ENCODE peak calls at places on chromosomes 11 and 22, in six cellular contexts. One of them, this sample, is unnamed. For H3K36me3, the result is how much of the 10 kb centered on the place peaks cover.

GRCh38 chr11:13862845-13863392 is 99.6 kb upstream of the SPON1 start:
- DNase-seq in fibroblast of lung: no peak
- DNase-seq in aorta: no peak
- DNase-seq in cardiac muscle cell: no peak
- DNase-seq in CD8-positive, alpha-beta T cell: no peak
- DNase-seq in keratinocyte: no peak
- DNase-seq in this sample: no peak

GRCh38 chr11:1285316-1285744 is 24.1 kb downstream of the TOLLIP start:
- DNase-seq in cardiac muscle cell: no peak
- DNase-seq in CD8-positive, alpha-beta T cell: no peak
- DNase-seq in keratinocyte: no peak
- DNase-seq in aorta: no peak
- DNase-seq in fibroblast of lung: no peak
- DNase-seq in this sample: no peak

GRCh38 chr22:49948116-49948515 is 12.5 kb upstream of the PIM3 start:
- DNase-seq in aorta: no peak
- DNase-seq in cardiac muscle cell: no peak
- DNase-seq in keratinocyte: no peak
- DNase-seq in CD8-positive, alpha-beta T cell: no peak
- DNase-seq in fibroblast of lung: no peak
- DNase-seq in this sample: no peak

GRCh38 chr22:39206491-39206890 is 38.3 kb downstream of the PDGFB start:
- DNase-seq in aorta: peak
- DNase-seq in fibroblast of lung: no peak
- DNase-seq in CD8-positive, alpha-beta T cell: no peak
- DNase-seq in keratinocyte: no peak
- DNase-seq in cardiac muscle cell: no peak
- DNase-seq in this sample: no peak

GRCh38 chr11:69195819-69196218 is 40.1 kb downstream of the SMIM38 start:
- DNase-seq in cardiac muscle cell: no peak
- DNase-seq in aorta: no peak
- DNase-seq in fibroblast of lung: no peak
- DNase-seq in keratinocyte: no peak
- DNase-seq in CD8-positive, alpha-beta T cell: no peak
- DNase-seq in this sample: no peak

GRCh38 chr22:42895087-42895486 is 38.0 kb upstream of the ARFGAP3 start:
- DNase-seq in aorta: no peak
- DNase-seq in fibroblast of lung: no peak
- DNase-seq in cardiac muscle cell: no peak
- DNase-seq in keratinocyte: no peak
- DNase-seq in CD8-positive, alpha-beta T cell: no peak
- DNase-seq in this sample: no peak

GRCh38 chr11:76007179-76007578 is 192.2 kb downstream of the UVRAG start:
- DNase-seq in aorta: no peak
- DNase-seq in keratinocyte: no peak
- DNase-seq in fibroblast of lung: peak
- DNase-seq in CD8-positive, alpha-beta T cell: no peak
- DNase-seq in cardiac muscle cell: no peak
- DNase-seq in this sample: no peak

GRCh38 chr11:4095509-4096230 is 1.1 kb downstream of the RRM1 start:
- DNase-seq in CD8-positive, alpha-beta T cell: no peak
- DNase-seq in cardiac muscle cell: peak
- DNase-seq in keratinocyte: no peak
- DNase-seq in aorta: no peak
- DNase-seq in fibroblast of lung: peak
- DNase-seq in this sample: no peak

GRCh38 chr11:10657308-10658271 is 36.0 kb downstream of the IRAG1 start:
- DNase-seq in CD8-positive, alpha-beta T cell: no peak
- DNase-seq in aorta: no peak
- DNase-seq in fibroblast of lung: peak
- DNase-seq in keratinocyte: no peak
- DNase-seq in cardiac muscle cell: peak
- DNase-seq in this sample: no peak

GRCh38 chr11:44622721-44623258 is 57.3 kb downstream of the CD82 start:
- DNase-seq in CD8-positive, alpha-beta T cell: peak
- DNase-seq in cardiac muscle cell: no peak
- DNase-seq in aorta: peak
- DNase-seq in keratinocyte: no peak
- DNase-seq in fibroblast of lung: no peak
- DNase-seq in this sample: peak

GRCh38 chr11:108135845-108136599 is 14.7 kb downstream of the ACAT1 start:
- DNase-seq in CD8-positive, alpha-beta T cell: no peak
- DNase-seq in aorta: no peak
- DNase-seq in cardiac muscle cell: peak
- DNase-seq in keratinocyte: no peak
- DNase-seq in fibroblast of lung: peak
- DNase-seq in this sample: no peak

GRCh38 chr11:65032216-65032615 is 5.0 kb downstream of the SNX15 start:
- DNase-seq in aorta: no peak
- DNase-seq in CD8-positive, alpha-beta T cell: no peak
- DNase-seq in keratinocyte: no peak
- DNase-seq in fibroblast of lung: no peak
- DNase-seq in cardiac muscle cell: no peak
- DNase-seq in this sample: no peak

GRCh38 chr11:13963169-13963948 is 836 bp downstream of the SPON1 start:
- DNase-seq in keratinocyte: no peak
- DNase-seq in cardiac muscle cell: peak
- DNase-seq in aorta: peak
- DNase-seq in CD8-positive, alpha-beta T cell: peak
- DNase-seq in fibroblast of lung: peak
- DNase-seq in this sample: peak

GRCh38 chr11:17770048-17770652 is 35.6 kb downstream of the KCNC1 start:
- DNase-seq in keratinocyte: no peak
- DNase-seq in CD8-positive, alpha-beta T cell: no peak
- DNase-seq in aorta: peak
- DNase-seq in fibroblast of lung: no peak
- DNase-seq in cardiac muscle cell: no peak
- DNase-seq in this sample: peak

GRCh38 chr22:22884888-22885840 is 2.5 kb upstream of the IGLL5 start:
- DNase-seq in cardiac muscle cell: no peak
- DNase-seq in CD8-positive, alpha-beta T cell: no peak
- DNase-seq in fibroblast of lung: no peak
- DNase-seq in keratinocyte: no peak
- DNase-seq in aorta: no peak
- DNase-seq in this sample: no peak

GRCh38 chr11:59615132-59615636 is 390 bp downstream of the OSBP start:
- DNase-seq in cardiac muscle cell: peak
- DNase-seq in keratinocyte: no peak
- DNase-seq in fibroblast of lung: peak
- DNase-seq in aorta: peak
- DNase-seq in CD8-positive, alpha-beta T cell: peak
- DNase-seq in this sample: peak

GRCh38 chr22:28023036-28023435 is 104.0 kb upstream of the PITPNB start:
- DNase-seq in aorta: peak
- DNase-seq in CD8-positive, alpha-beta T cell: no peak
- DNase-seq in fibroblast of lung: no peak
- DNase-seq in keratinocyte: no peak
- DNase-seq in cardiac muscle cell: no peak
- DNase-seq in this sample: peak

GRCh38 chr11:1923201-1923956 is 3.9 kb downstream of the TNNT3 start:
- DNase-seq in keratinocyte: no peak
- DNase-seq in CD8-positive, alpha-beta T cell: no peak
- DNase-seq in aorta: peak
- DNase-seq in cardiac muscle cell: no peak
- DNase-seq in fibroblast of lung: no peak
- DNase-seq in this sample: no peak

GRCh38 chr22:20014526-20015186 is 2.0 kb downstream of the ARVCF start:
- DNase-seq in keratinocyte: no peak
- DNase-seq in aorta: no peak
- DNase-seq in CD8-positive, alpha-beta T cell: no peak
- DNase-seq in fibroblast of lung: no peak
- DNase-seq in cardiac muscle cell: no peak
- DNase-seq in this sample: no peak

GRCh38 chr11:77819921-77820564 is 479 bp downstream of the RSF1 start:
- DNase-seq in CD8-positive, alpha-beta T cell: peak
- DNase-seq in cardiac muscle cell: peak
- DNase-seq in keratinocyte: no peak
- DNase-seq in aorta: peak
- DNase-seq in fibroblast of lung: peak
- DNase-seq in this sample: peak

GRCh38 chr11:64360403-64360980 is 1.5 kb downstream of the RPS6KA4 start:
- DNase-seq in CD8-positive, alpha-beta T cell: no peak
- DNase-seq in keratinocyte: no peak
- DNase-seq in fibroblast of lung: no peak
- DNase-seq in cardiac muscle cell: no peak
- DNase-seq in aorta: no peak
- DNase-seq in this sample: no peak

GRCh38 chr22:22938672-22939536 is 51.3 kb downstream of the IGLL5 start:
- DNase-seq in fibroblast of lung: no peak
- DNase-seq in CD8-positive, alpha-beta T cell: no peak
- DNase-seq in keratinocyte: no peak
- DNase-seq in cardiac muscle cell: no peak
- DNase-seq in aorta: peak
- DNase-seq in this sample: no peak

GRCh38 chr11:57547854-57548377 is 10.5 kb downstream of the SMTNL1 start:
- DNase-seq in cardiac muscle cell: no peak
- DNase-seq in aorta: peak
- DNase-seq in keratinocyte: no peak
- DNase-seq in CD8-positive, alpha-beta T cell: no peak
- DNase-seq in fibroblast of lung: no peak
- DNase-seq in this sample: no peak

GRCh38 chr11:102794382-102794781 is 3.6 kb downstream of the MMP1 start:
- DNase-seq in keratinocyte: no peak
- DNase-seq in CD8-positive, alpha-beta T cell: no peak
- DNase-seq in cardiac muscle cell: peak
- DNase-seq in fibroblast of lung: peak
- DNase-seq in aorta: no peak
- DNase-seq in this sample: peak

GRCh38 chr11:75462117-75462653 is 29.2 kb upstream of the KLHL35 start:
- DNase-seq in aorta: peak
- DNase-seq in keratinocyte: no peak
- DNase-seq in fibroblast of lung: peak
- DNase-seq in cardiac muscle cell: no peak
- DNase-seq in CD8-positive, alpha-beta T cell: no peak
- DNase-seq in this sample: no peak

GRCh38 chr22:42752912-42753311 is 32.2 kb upstream of the A4GALT start:
- DNase-seq in CD8-positive, alpha-beta T cell: no peak
- DNase-seq in aorta: no peak
- DNase-seq in keratinocyte: no peak
- DNase-seq in fibroblast of lung: no peak
- DNase-seq in cardiac muscle cell: peak
- DNase-seq in this sample: no peak

GRCh38 chr11:9754041-9754471 is 90.2 kb downstream of the SWAP70 start:
- DNase-seq in aorta: no peak
- DNase-seq in fibroblast of lung: no peak
- DNase-seq in CD8-positive, alpha-beta T cell: no peak
- DNase-seq in cardiac muscle cell: no peak
- DNase-seq in keratinocyte: peak
- DNase-seq in this sample: no peak

GRCh38 chr11:89184021-89184420 is 6.3 kb downstream of the TYR start:
- DNase-seq in CD8-positive, alpha-beta T cell: no peak
- DNase-seq in fibroblast of lung: peak
- DNase-seq in cardiac muscle cell: no peak
- DNase-seq in keratinocyte: no peak
- DNase-seq in aorta: no peak
- DNase-seq in this sample: no peak

GRCh38 chr11:65133724-65134123 is 595 bp downstream of the SYVN1 start:
- DNase-seq in aorta: no peak
- DNase-seq in cardiac muscle cell: peak
- DNase-seq in CD8-positive, alpha-beta T cell: no peak
- DNase-seq in keratinocyte: no peak
- DNase-seq in fibroblast of lung: no peak
- DNase-seq in this sample: no peak

GRCh38 chr11:131404010-131404409 is 33.6 kb downstream of the NTM start:
- DNase-seq in fibroblast of lung: no peak
- DNase-seq in aorta: no peak
- DNase-seq in CD8-positive, alpha-beta T cell: no peak
- DNase-seq in keratinocyte: no peak
- DNase-seq in cardiac muscle cell: no peak
- DNase-seq in this sample: no peak
- H3K4me3 ChIP-seq in fibroblast of lung: no peak
- H3K4me3 ChIP-seq in aorta: no peak
- H3K4me3 ChIP-seq in CD8-positive, alpha-beta T cell: no peak
- H3K4me3 ChIP-seq in keratinocyte: no peak
- H3K4me3 ChIP-seq in cardiac muscle cell: no peak
- H3K4me3 ChIP-seq in this sample: no peak

GRCh38 chr11:86274503-86274902 is 27.5 kb upstream of the HIKESHI start:
- DNase-seq in CD8-positive, alpha-beta T cell: no peak
- DNase-seq in keratinocyte: no peak
- DNase-seq in fibroblast of lung: no peak
- DNase-seq in aorta: no peak
- DNase-seq in cardiac muscle cell: no peak
- DNase-seq in this sample: no peak
- H3K36me3 ChIP-seq in CD8-positive, alpha-beta T cell: under half
- H3K36me3 ChIP-seq in keratinocyte: under half
- H3K36me3 ChIP-seq in fibroblast of lung: under half
- H3K36me3 ChIP-seq in aorta: under half
- H3K36me3 ChIP-seq in cardiac muscle cell: under half
- H3K36me3 ChIP-seq in this sample: half or more

GRCh38 chr22:24952837-24953293 is 349 bp downstream of the KIAA1671 start:
- DNase-seq in CD8-positive, alpha-beta T cell: no peak
- DNase-seq in keratinocyte: no peak
- DNase-seq in fibroblast of lung: peak
- DNase-seq in cardiac muscle cell: peak
- DNase-seq in aorta: peak
- DNase-seq in this sample: peak

GRCh38 chr22:24953294-24954113 is 988 bp downstream of the KIAA1671 start:
- DNase-seq in aorta: no peak
- DNase-seq in cardiac muscle cell: no peak
- DNase-seq in CD8-positive, alpha-beta T cell: no peak
- DNase-seq in keratinocyte: no peak
- DNase-seq in fibroblast of lung: no peak
- DNase-seq in this sample: peak

GRCh38 chr22:24951942-24952836 is at the start of gene KIAA1671:
- DNase-seq in cardiac muscle cell: peak
- DNase-seq in CD8-positive, alpha-beta T cell: peak
- DNase-seq in aorta: peak
- DNase-seq in keratinocyte: no peak
- DNase-seq in fibroblast of lung: peak
- DNase-seq in this sample: peak

GRCh38 chr22:24954856-24955255 is 2.3 kb downstream of the KIAA1671 start:
- DNase-seq in keratinocyte: no peak
- DNase-seq in CD8-positive, alpha-beta T cell: no peak
- DNase-seq in fibroblast of lung: no peak
- DNase-seq in aorta: no peak
- DNase-seq in cardiac muscle cell: no peak
- DNase-seq in this sample: no peak

DNA sequence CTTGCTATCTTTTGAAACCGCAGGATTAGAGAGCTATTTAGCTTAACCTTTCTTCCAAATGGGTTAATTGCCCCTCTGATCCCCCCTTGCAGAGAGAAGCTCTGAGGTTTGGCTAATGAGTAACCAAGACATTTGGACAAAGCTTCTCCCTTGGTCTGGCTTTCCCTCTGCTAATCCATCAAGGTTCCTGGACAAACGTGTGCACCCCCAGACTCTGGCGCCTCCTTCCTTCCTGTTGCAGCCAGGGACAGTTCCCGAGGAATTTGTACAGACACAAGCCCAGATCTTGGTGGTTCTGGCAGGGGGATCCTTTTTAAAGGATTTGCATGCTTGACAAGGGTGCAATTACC is 1.6 kb downstream of the KIAA1671 start:
- DNase-seq in keratinocyte: no peak
- DNase-seq in fibroblast of lung: peak
- DNase-seq in CD8-positive, alpha-beta T cell: no peak
- DNase-seq in aorta: no peak
- DNase-seq in cardiac muscle cell: no peak
- DNase-seq in this sample: peak
- H3K27ac ChIP-seq in keratinocyte: peak
- H3K27ac ChIP-seq in fibroblast of lung: no peak
- H3K27ac ChIP-seq in CD8-positive, alpha-beta T cell: no peak
- H3K27ac ChIP-seq in aorta: no peak
- H3K27ac ChIP-seq in cardiac muscle cell: peak
- H3K27ac ChIP-seq in this sample: no peak

GRCh38 chr11:34620820-34621792 is at the start of gene EHF:
- DNase-seq in cardiac muscle cell: no peak
- DNase-seq in keratinocyte: no peak
- DNase-seq in aorta: no peak
- DNase-seq in fibroblast of lung: no peak
- DNase-seq in CD8-positive, alpha-beta T cell: no peak
- DNase-seq in this sample: no peak
- H3K4me3 ChIP-seq in cardiac muscle cell: no peak
- H3K4me3 ChIP-seq in keratinocyte: peak
- H3K4me3 ChIP-seq in aorta: no peak
- H3K4me3 ChIP-seq in fibroblast of lung: no peak
- H3K4me3 ChIP-seq in CD8-positive, alpha-beta T cell: no peak
- H3K4me3 ChIP-seq in this sample: no peak